ENCODE peak calls at places on chromosomes 1 and 21, in eight cellular contexts. J is B cell, Q is upper lobe of right lung, E is ovary, F is nephron progenitor cell, H is kidney, A is GM10248, P is fibroblast of mammary gland. L is an unnamed sample.

GRCh38 chr1:109240158-109241152 is 8.9 kb upstream of the CELSR2 start:
- DNase-seq in J (no peak), Q (peak; percentile 74), E (peak; percentile 77), F (no peak), H (peak; percentile 94), A (no peak), P (peak; percentile 83), L (peak; percentile 82)

GRCh38 chr1:7587726-7588456 is 183.2 kb upstream of the VAMP3 start:
- DNase-seq in J (no peak), Q (peak; percentile 43), E (peak; percentile 11), F (peak; percentile 1), H (peak; percentile 58), A (no peak), P (no peak), L (no peak)

GRCh38 chr1:9422321-9422720 is 116.9 kb upstream of the SLC25A33 start:
- DNase-seq in J (no peak), Q (no peak), E (no peak), F (no peak), H (no peak), A (no peak), P (no peak), L (no peak)

GRCh38 chr1:243855616-243856318 is 5.7 kb upstream of the AKT3 start:
- DNase-seq in J (no peak), Q (no peak), E (no peak), F (no peak), H (no peak), A (no peak), P (no peak), L (no peak)

GRCh38 chr1:87278791-87279190 is 49.9 kb upstream of the LMO4 start:
- DNase-seq in J (no peak), Q (no peak), E (no peak), F (no peak), H (no peak), A (no peak), P (peak; percentile 71), L (no peak)

GRCh38 chr21:44012474-44013379 is 618 bp downstream of the TRAPPC10 start:
- DNase-seq in J (peak; percentile 84), Q (peak; percentile 90), E (peak; percentile 57), F (peak; percentile 77), H (peak; percentile 91), A (peak; percentile 91), P (no peak), L (peak; percentile 53)

GRCh38 chr1:156684227-156684782 is 7.1 kb upstream of the NES start:
- DNase-seq in J (no peak), Q (no peak), E (no peak), F (no peak), H (no peak), A (no peak), P (peak; percentile 82), L (no peak)

GRCh38 chr1:51569284-51570062 is 47.4 kb upstream of the OSBPL9 start:
- DNase-seq in J (peak; percentile 59), Q (no peak), E (peak; percentile 24), F (no peak), H (no peak), A (no peak), P (peak; percentile 72), L (no peak)

GRCh38 chr1:220694866-220695382 is 4.8 kb downstream of the C1orf115 start:
- DNase-seq in J (no peak), Q (no peak), E (no peak), F (no peak), H (no peak), A (no peak), P (no peak), L (no peak)

GRCh38 chr1:178337091-178337726 is 159.6 kb downstream of the CLEC20A start:
- DNase-seq in J (no peak), Q (no peak), E (no peak), F (no peak), H (no peak), A (no peak), P (no peak), L (no peak)

GRCh38 chr21:46057111-46057709 is 40.7 kb upstream of the COL6A2 start:
- DNase-seq in J (no peak), Q (peak; percentile 61), E (peak; percentile 45), F (no peak), H (no peak), A (no peak), P (no peak), L (no peak)

GRCh38 chr1:91015358-91015780 is 6.5 kb downstream of the ZNF644 start:
- DNase-seq in J (no peak), Q (no peak), E (no peak), F (no peak), H (no peak), A (no peak), P (no peak), L (no peak)

GRCh38 chr1:41773144-41773571 is 145.6 kb downstream of the HIVEP3 start:
- DNase-seq in J (no peak), Q (no peak), E (no peak), F (no peak), H (no peak), A (no peak), P (peak; percentile 91), L (no peak)

GRCh38 chr1:153968972-153969371 is 1.3 kb downstream of the CREB3L4 start:
- DNase-seq in J (no peak), Q (no peak), E (no peak), F (no peak), H (no peak), A (no peak), P (no peak), L (no peak)

GRCh38 chr1:180301135-180301737 is 71.2 kb downstream of the LHX4 start:
- DNase-seq in J (no peak), Q (no peak), E (no peak), F (no peak), H (no peak), A (no peak), P (peak; percentile 20), L (no peak)

GRCh38 chr1:165144757-165145397 is 211.6 kb downstream of the LMX1A start:
- DNase-seq in J (peak; percentile 27), Q (no peak), E (no peak), F (peak; percentile 75), H (no peak), A (peak; percentile 33), P (peak; percentile 61), L (no peak)

GRCh38 chr1:62572476-62572875 is 24.8 kb upstream of the ANGPTL3 start:
- DNase-seq in J (no peak), Q (no peak), E (no peak), F (no peak), H (no peak), A (no peak), P (no peak), L (no peak)

GRCh38 chr1:156463874-156464273 is 36.7 kb downstream of the MEF2D start:
- DNase-seq in J (no peak), Q (no peak), E (no peak), F (no peak), H (no peak), A (no peak), P (peak; percentile 44), L (no peak)

GRCh38 chr1:168583571-168583970 is 7.2 kb downstream of the XCL1 start:
- DNase-seq in J (no peak), Q (no peak), E (no peak), F (no peak), H (peak; percentile 85), A (no peak), P (no peak), L (no peak)

GRCh38 chr1:61491497-61491896 is 233.4 kb downstream of the TM2D1 start:
- DNase-seq in J (no peak), Q (no peak), E (peak; percentile 29), F (no peak), H (no peak), A (no peak), P (peak; percentile 11), L (no peak)

GRCh38 chr21:44926364-44927101 is 5.8 kb upstream of the ITGB2 start:
- DNase-seq in J (peak; percentile 43), Q (no peak), E (no peak), F (no peak), H (peak; percentile 73), A (no peak), P (peak; percentile 72), L (no peak)

GRCh38 chr1:44661786-44662682 is 12.2 kb downstream of the TMEM53 start:
- DNase-seq in J (no peak), Q (no peak), E (no peak), F (peak; percentile 64), H (no peak), A (no peak), P (no peak), L (no peak)

GRCh38 chr1:24506706-24507422 is 4.2 kb downstream of the RCAN3 start:
- DNase-seq in J (no peak), Q (no peak), E (no peak), F (no peak), H (no peak), A (no peak), P (no peak), L (no peak)

DNA sequence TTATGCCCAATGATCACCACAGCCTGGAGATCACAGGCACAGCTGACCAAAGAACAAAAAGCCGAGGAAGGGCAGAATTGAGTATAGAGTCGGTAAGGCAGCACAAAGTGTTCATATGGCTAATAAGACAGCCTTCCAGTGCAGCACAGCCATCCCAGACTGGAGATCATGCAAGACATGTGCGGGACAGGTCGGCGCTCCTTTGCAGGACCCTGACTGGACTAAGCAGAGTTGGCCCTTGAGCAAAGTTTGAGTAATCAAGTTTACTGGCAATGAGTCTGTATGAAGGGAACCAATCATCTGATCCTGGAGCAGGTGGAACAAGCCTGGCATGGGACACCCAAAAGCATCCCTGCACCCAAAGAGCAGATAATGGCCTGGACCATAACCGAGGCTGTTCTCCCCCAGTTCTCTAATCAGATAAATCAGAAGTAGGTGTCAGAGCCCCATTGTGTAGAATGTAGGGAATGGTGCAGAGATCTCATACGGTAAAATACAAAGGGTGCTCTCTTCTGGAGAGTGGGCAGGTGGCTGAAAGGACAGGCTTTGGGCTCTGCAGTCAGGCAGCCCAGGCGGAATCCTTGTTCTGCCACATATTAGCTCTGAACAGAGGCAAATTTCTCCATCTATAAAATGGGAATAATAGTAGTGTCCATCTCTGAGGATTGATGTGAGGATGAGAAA is 10.7 kb upstream of the DNASE2B start:
- DNase-seq in J (no peak), Q (no peak), E (no peak), F (no peak), H (no peak), A (no peak), P (no peak), L (no peak)
- TF ChIP-seq CTCF in J (no peak), Q (no peak), E (no peak), F (no peak), H (no peak), A (no peak), P (no peak), L (peak; percentile 13)

GRCh38 chr1:232057217-232057895 is 430.8 kb downstream of the DISC1 start:
- DNase-seq in J (no peak), Q (no peak), E (no peak), F (no peak), H (no peak), A (no peak), P (no peak), L (no peak)
- TF ChIP-seq CTCF in J (no peak), Q (no peak), E (no peak), F (no peak), H (no peak), A (no peak), P (no peak), L (no peak)

GRCh38 chr1:231691618-231692259 is 65.1 kb downstream of the DISC1 start:
- DNase-seq in J (no peak), Q (no peak), E (peak; percentile 71), F (peak; percentile 57), H (peak; percentile 58), A (no peak), P (peak; percentile 14), L (peak; percentile 51)
- TF ChIP-seq CTCF in J (no peak), Q (peak; percentile 48), E (peak; percentile 58), F (peak; percentile 69), H (peak; percentile 47), A (no peak), P (peak; percentile 58), L (peak; percentile 71)

GRCh38 chr21:36542312-36543101 is 62.6 kb upstream of the CLDN14 start:
- DNase-seq in J (peak; percentile 6), Q (no peak), E (no peak), F (no peak), H (no peak), A (peak; percentile 81), P (no peak), L (no peak)
- TF ChIP-seq CTCF in J (no peak), Q (no peak), E (no peak), F (no peak), H (peak; percentile 20), A (peak; percentile 59), P (no peak), L (no peak)

L was measured in heart right ventricle.